ENCODE peak calls at places on chromosomes 16 and 17, in ten cellular contexts. F, L, J, A, G, B, R, M, Y and Q are unnamed samples.

GRCh38 chr16:6644916-6645315 is 687.7 kb upstream of the RBFOX1 start:
- DNase-seq in F (no peak), L (no peak), J (no peak), A (no peak), G (no peak), B (no peak), R (no peak), M (no peak), Y (no peak), Q (no peak)

GRCh38 chr16:3889059-3889458 is 8.5 kb upstream of the CREBBP start:
- DNase-seq in F (no peak), L (no peak), J (no peak), A (no peak), G (no peak), B (no peak), R (no peak), M (no peak), Y (no peak), Q (no peak)

GRCh38 chr16:54051821-54052220 is 234.8 kb downstream of the IRX3 start:
- DNase-seq in F (no peak), L (no peak), J (no peak), A (no peak), G (no peak), B (no peak), R (no peak), M (no peak), Y (no peak), Q (no peak)

GRCh38 chr17:82734987-82735866 is at the start of gene FN3K:
- DNase-seq in F (peak; percentile 73), L (no peak), J (no peak), A (peak; percentile 85), G (peak; percentile 73), B (peak; percentile 78), R (no peak), M (no peak), Y (no peak), Q (no peak)

GRCh38 chr16:566475-567361 is at the start of gene NHLRC4:
- DNase-seq in F (peak; percentile 78), L (no peak), J (no peak), A (peak; percentile 54), G (peak; percentile 63), B (peak; percentile 89), R (no peak), M (no peak), Y (peak; percentile 90), Q (no peak)

GRCh38 chr16:72195609-72196008 is 23.7 kb upstream of the PMFBP1 start:
- DNase-seq in F (no peak), L (no peak), J (no peak), A (no peak), G (no peak), B (no peak), R (no peak), M (no peak), Y (no peak), Q (no peak)

GRCh38 chr16:73196670-73197069 is 148.7 kb upstream of the ZFHX3 start:
- DNase-seq in F (peak; percentile 75), L (peak; percentile 54), J (peak; percentile 45), A (peak; percentile 53), G (peak; percentile 74), B (no peak), R (no peak), M (peak; percentile 27), Y (peak; percentile 31), Q (peak; percentile 51)

GRCh38 chr16:787978-788398 is at the start of gene RPUSD1:
- DNase-seq in F (no peak), L (no peak), J (no peak), A (no peak), G (no peak), B (no peak), R (no peak), M (no peak), Y (no peak), Q (no peak)

GRCh38 chr17:45311762-45312476 is 4.9 kb downstream of the MAP3K14 start:
- DNase-seq in F (peak; percentile 89), L (peak; percentile 82), J (no peak), A (peak; percentile 63), G (peak; percentile 67), B (no peak), R (peak; percentile 59), M (peak; percentile 68), Y (peak; percentile 86), Q (peak; percentile 90)

GRCh38 chr17:78674595-78675315 is 97.6 kb upstream of the DNAH17 start:
- DNase-seq in F (no peak), L (no peak), J (no peak), A (no peak), G (no peak), B (no peak), R (no peak), M (no peak), Y (no peak), Q (no peak)

DNA sequence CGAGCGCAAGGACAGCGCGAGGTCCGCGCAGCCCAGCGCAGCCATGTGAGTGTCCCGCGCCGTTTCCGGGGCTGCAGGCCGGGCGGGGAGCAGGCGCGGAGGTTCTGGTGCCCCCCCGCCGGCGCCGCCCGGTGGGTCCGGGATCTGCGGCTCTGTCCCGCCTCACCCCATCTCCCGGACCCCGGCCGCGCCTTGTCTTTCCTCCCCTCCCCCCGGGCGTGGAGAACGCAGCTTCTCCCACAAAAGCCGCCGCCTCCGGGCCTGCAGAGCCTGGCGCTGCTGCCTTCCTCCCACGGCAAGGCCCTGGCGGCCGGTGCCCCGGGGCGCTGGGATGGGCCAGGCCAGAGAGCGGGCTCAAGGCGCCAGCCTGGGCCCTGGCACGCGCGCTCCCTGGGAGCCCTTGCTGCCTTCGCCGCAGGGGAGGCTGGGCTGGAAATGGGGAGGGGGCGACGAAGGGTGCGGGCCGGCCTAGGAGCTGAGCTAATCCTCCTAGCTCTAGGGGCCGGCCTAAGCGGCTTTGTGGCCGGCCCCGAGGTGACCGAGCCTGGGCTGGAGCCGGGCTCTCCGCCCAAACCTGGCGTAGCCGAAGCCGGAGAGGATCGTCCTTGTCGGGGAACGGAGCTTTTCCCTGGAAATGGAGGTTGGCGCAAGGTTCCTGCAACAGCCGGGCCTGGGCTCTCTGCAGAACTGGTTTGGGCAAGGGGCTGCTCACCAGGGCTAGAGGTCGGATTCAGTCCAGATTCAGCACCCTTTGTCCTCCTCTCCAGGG is 425 bp downstream of the RIPOR1 start:
- DNase-seq in F (peak; percentile 48), L (no peak), J (no peak), A (peak; percentile 32), G (peak; percentile 86), B (peak; percentile 47), R (no peak), M (no peak), Y (peak; percentile 17), Q (no peak)
- H3K4me1 ChIP-seq in F (peaks cover 20% of the 10 kb centered on the region), L (peaks cover 58% of the 10 kb centered on the region), J (peaks cover 29% of the 10 kb centered on the region), A (peaks cover 15% of the 10 kb centered on the region), G (peaks cover 32% of the 10 kb centered on the region), B (peaks cover 12% of the 10 kb centered on the region), R (peaks cover 31% of the 10 kb centered on the region), M (no peaks in the 10 kb centered on the region), Y (peaks cover 43% of the 10 kb centered on the region), Q (peaks cover 24% of the 10 kb centered on the region)

GRCh38 chr17:57849874-57850754 is at the start of gene MRPS23:
- DNase-seq in F (peak; percentile 98), L (peak; percentile 98), J (peak; percentile 94), A (peak; percentile 99), G (peak; percentile 100), B (peak; percentile 99), R (peak; percentile 92), M (peak; percentile 98), Y (peak; percentile 98), Q (peak; percentile 94)

GRCh38 chr17:57852955-57853328 is 3.1 kb upstream of the MRPS23 start:
- DNase-seq in F (no peak), L (no peak), J (no peak), A (no peak), G (no peak), B (no peak), R (no peak), M (no peak), Y (no peak), Q (no peak)

GRCh38 chr17:57853695-57854094 is 3.9 kb upstream of the MRPS23 start:
- DNase-seq in F (peak; percentile 42), L (no peak), J (peak; percentile 52), A (no peak), G (no peak), B (no peak), R (no peak), M (peak; percentile 89), Y (no peak), Q (no peak)

GRCh38 chr17:57849163-57849873 is 526 bp downstream of the MRPS23 start:
- DNase-seq in F (no peak), L (no peak), J (no peak), A (no peak), G (peak; percentile 32), B (no peak), R (no peak), M (no peak), Y (no peak), Q (no peak)

GRCh38 chr17:57852041-57852954 is 2.5 kb upstream of the MRPS23 start:
- DNase-seq in F (no peak), L (no peak), J (no peak), A (no peak), G (no peak), B (no peak), R (no peak), M (no peak), Y (no peak), Q (no peak)
- H3K27ac ChIP-seq in F (peak overlapping the region; percentile 90), L (no peak overlapping the region), J (peak overlapping the region; percentile 92), A (no peak overlapping the region), G (no peak overlapping the region), B (peak overlapping the region; percentile 91), R (peak overlapping the region; percentile 12), M (peak overlapping the region; percentile 73), Y (no peak overlapping the region), Q (no peak overlapping the region)

GRCh38 chr17:33099252-33099651 is 107.6 kb downstream of the SPACA3 start:
- DNase-seq in F (no peak), L (no peak), J (no peak), A (no peak), G (no peak), B (no peak), R (no peak), M (no peak), Y (no peak), Q (peak; percentile 14)
- H3K4me1 ChIP-seq in F (no peaks in the 10 kb centered on the region), L (no peaks in the 10 kb centered on the region), J (no peaks in the 10 kb centered on the region), A (no peaks in the 10 kb centered on the region), G (no peaks in the 10 kb centered on the region), B (no peaks in the 10 kb centered on the region), R (no peaks in the 10 kb centered on the region), M (no peaks in the 10 kb centered on the region), Y (no peaks in the 10 kb centered on the region), Q (no peaks in the 10 kb centered on the region)

GRCh38 chr17:42779304-42779941 is 987 bp upstream of the WNK4 start:
- DNase-seq in F (no peak), L (no peak), J (no peak), A (no peak), G (no peak), B (no peak), R (no peak), M (no peak), Y (no peak), Q (no peak)
- H3K27ac ChIP-seq in F (peak overlapping the region; percentile 87), L (no peak overlapping the region), J (no peak overlapping the region), A (no peak overlapping the region), G (no peak overlapping the region), B (no peak overlapping the region), R (peak overlapping the region; percentile 27), M (peak overlapping the region; percentile 61), Y (no peak overlapping the region), Q (no peak overlapping the region)

GRCh38 chr17:69574257-69575197 is 160.0 kb downstream of the MAP2K6 start:
- DNase-seq in F (no peak), L (no peak), J (no peak), A (peak; percentile 77), G (peak; percentile 21), B (peak; percentile 11), R (no peak), M (no peak), Y (peak; percentile 45), Q (no peak)
- H3K4me1 ChIP-seq in F (no peaks in the 10 kb centered on the region), L (peaks cover 2% of the 10 kb centered on the region), J (peaks cover 20% of the 10 kb centered on the region), A (peaks cover 13% of the 10 kb centered on the region), G (peaks cover 21% of the 10 kb centered on the region), B (peaks cover 15% of the 10 kb centered on the region), R (no peaks in the 10 kb centered on the region), M (no peaks in the 10 kb centered on the region), Y (peaks cover 94% of the 10 kb centered on the region), Q (no peaks in the 10 kb centered on the region)

GRCh38 chr17:72123496-72123963 is 2.7 kb downstream of the SOX9 start:
- DNase-seq in F (no peak), L (no peak), J (no peak), A (no peak), G (no peak), B (no peak), R (no peak), M (no peak), Y (no peak), Q (no peak)
- H3K27ac ChIP-seq in F (peak overlapping the region; percentile 87), L (no peak overlapping the region), J (no peak overlapping the region), A (peak overlapping the region; percentile 96), G (no peak overlapping the region), B (no peak overlapping the region), R (no peak overlapping the region), M (peak overlapping the region; percentile 77), Y (no peak overlapping the region), Q (no peak overlapping the region)